ENCODE peak calls at places on chromosomes 2 and 18, in six cellular contexts. One of them, this sample, is unnamed. For H3K27me3, the result is how much of the 10 kb centered on the place peaks cover.

GRCh38 chr2:104858325-104858978 is 4.5 kb downstream of the POU3F3 start:
- DNase-seq in prostate gland: no peak
- DNase-seq in transverse colon: no peak
- DNase-seq in Panc1: no peak
- DNase-seq in brain microvascular endothelial cell: no peak
- DNase-seq in CD8-positive, alpha-beta memory T cell: no peak
- DNase-seq in this sample: no peak

GRCh38 chr2:237998530-237998929 is 31.7 kb downstream of the UBE2F start:
- DNase-seq in prostate gland: no peak
- DNase-seq in transverse colon: no peak
- DNase-seq in Panc1: no peak
- DNase-seq in brain microvascular endothelial cell: peak
- DNase-seq in CD8-positive, alpha-beta memory T cell: no peak
- DNase-seq in this sample: no peak

GRCh38 chr2:239688098-239688497 is 287.3 kb upstream of the HDAC4 start:
- DNase-seq in prostate gland: no peak
- DNase-seq in transverse colon: no peak
- DNase-seq in Panc1: no peak
- DNase-seq in brain microvascular endothelial cell: no peak
- DNase-seq in CD8-positive, alpha-beta memory T cell: no peak
- DNase-seq in this sample: peak

GRCh38 chr2:136013962-136014361 is 28.5 kb upstream of the DARS1 start:
- DNase-seq in prostate gland: no peak
- DNase-seq in transverse colon: no peak
- DNase-seq in Panc1: no peak
- DNase-seq in brain microvascular endothelial cell: no peak
- DNase-seq in CD8-positive, alpha-beta memory T cell: no peak
- DNase-seq in this sample: no peak

GRCh38 chr2:149213764-149214493 is 116.5 kb upstream of the LYPD6 start:
- DNase-seq in prostate gland: no peak
- DNase-seq in transverse colon: no peak
- DNase-seq in Panc1: no peak
- DNase-seq in brain microvascular endothelial cell: no peak
- DNase-seq in CD8-positive, alpha-beta memory T cell: no peak
- DNase-seq in this sample: no peak

GRCh38 chr2:230798769-230799399 is 65.9 kb upstream of the ITM2C start:
- DNase-seq in prostate gland: peak
- DNase-seq in transverse colon: no peak
- DNase-seq in Panc1: no peak
- DNase-seq in brain microvascular endothelial cell: peak
- DNase-seq in CD8-positive, alpha-beta memory T cell: no peak
- DNase-seq in this sample: no peak

GRCh38 chr2:181573140-181573736 is 83.7 kb downstream of the CERKL start:
- DNase-seq in prostate gland: no peak
- DNase-seq in transverse colon: no peak
- DNase-seq in Panc1: no peak
- DNase-seq in brain microvascular endothelial cell: peak
- DNase-seq in CD8-positive, alpha-beta memory T cell: no peak
- DNase-seq in this sample: no peak

GRCh38 chr18:32881009-32881408 is 108.2 kb upstream of the KLHL14 start:
- DNase-seq in prostate gland: no peak
- DNase-seq in transverse colon: no peak
- DNase-seq in Panc1: no peak
- DNase-seq in brain microvascular endothelial cell: no peak
- DNase-seq in CD8-positive, alpha-beta memory T cell: no peak
- DNase-seq in this sample: no peak

GRCh38 chr2:238573916-238574315 is 147.2 kb downstream of the ASB1 start:
- DNase-seq in prostate gland: peak
- DNase-seq in transverse colon: no peak
- DNase-seq in Panc1: no peak
- DNase-seq in brain microvascular endothelial cell: no peak
- DNase-seq in CD8-positive, alpha-beta memory T cell: no peak
- DNase-seq in this sample: no peak

GRCh38 chr2:174376967-174377366 is 18.6 kb upstream of the SCRN3 start:
- DNase-seq in prostate gland: no peak
- DNase-seq in transverse colon: no peak
- DNase-seq in Panc1: no peak
- DNase-seq in brain microvascular endothelial cell: peak
- DNase-seq in CD8-positive, alpha-beta memory T cell: no peak
- DNase-seq in this sample: no peak

GRCh38 chr2:240258685-240259084 is 118.2 kb upstream of the OTOS start:
- DNase-seq in prostate gland: no peak
- DNase-seq in transverse colon: no peak
- DNase-seq in Panc1: no peak
- DNase-seq in brain microvascular endothelial cell: no peak
- DNase-seq in CD8-positive, alpha-beta memory T cell: no peak
- DNase-seq in this sample: no peak

GRCh38 chr2:73232471-73233153 is 427 bp downstream of the PRADC1 start:
- DNase-seq in prostate gland: no peak
- DNase-seq in transverse colon: peak
- DNase-seq in Panc1: no peak
- DNase-seq in brain microvascular endothelial cell: no peak
- DNase-seq in CD8-positive, alpha-beta memory T cell: peak
- DNase-seq in this sample: no peak

DNA sequence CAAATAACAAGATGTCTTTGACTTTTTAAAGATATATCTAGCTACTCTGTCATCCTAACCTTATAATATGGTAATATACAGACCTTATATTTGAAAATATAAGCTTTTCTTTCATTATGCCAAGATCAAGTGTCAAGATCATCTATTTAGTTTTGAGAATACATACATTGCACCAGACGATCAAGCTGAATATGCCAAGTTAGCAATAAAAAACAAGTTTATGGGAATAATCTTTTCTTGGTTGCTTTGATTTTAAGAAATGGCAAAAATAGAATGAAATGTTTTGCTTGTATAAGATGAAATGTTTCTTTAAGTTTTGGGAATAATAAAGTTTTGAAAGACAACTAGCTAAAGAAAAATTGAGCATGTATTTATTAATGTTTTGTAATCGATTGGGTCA is 163.8 kb downstream of the DPP4 start:
- DNase-seq in prostate gland: no peak
- DNase-seq in transverse colon: no peak
- DNase-seq in Panc1: no peak
- DNase-seq in brain microvascular endothelial cell: no peak
- DNase-seq in CD8-positive, alpha-beta memory T cell: no peak
- DNase-seq in this sample: no peak
- H3K27me3 ChIP-seq in prostate gland: under half
- H3K27me3 ChIP-seq in transverse colon: under half
- H3K27me3 ChIP-seq in Panc1: under half
- H3K27me3 ChIP-seq in brain microvascular endothelial cell: under half
- H3K27me3 ChIP-seq in CD8-positive, alpha-beta memory T cell: under half
- H3K27me3 ChIP-seq in this sample: under half

DNA sequence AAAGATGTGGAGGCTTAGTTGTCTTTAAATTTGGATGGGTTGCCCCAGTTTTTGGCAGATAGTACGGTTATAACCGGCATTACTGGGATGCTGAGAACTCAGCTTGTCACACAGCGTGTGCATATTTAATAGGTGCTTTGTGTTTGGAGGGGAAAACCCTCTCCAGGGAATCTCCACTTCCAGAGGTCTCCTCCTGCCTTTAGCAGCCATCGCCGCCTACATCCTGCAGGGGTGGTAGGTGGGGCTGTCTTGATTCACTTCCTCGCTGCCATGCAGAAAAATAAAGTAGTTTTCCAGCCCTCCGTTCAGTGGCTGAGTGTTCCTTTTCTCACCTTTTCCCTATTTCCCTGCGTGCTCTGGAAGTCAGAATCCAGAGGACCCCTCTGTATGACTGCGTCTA is 76.4 kb downstream of the ITGB1BP1 start:
- DNase-seq in prostate gland: no peak
- DNase-seq in transverse colon: no peak
- DNase-seq in Panc1: no peak
- DNase-seq in brain microvascular endothelial cell: no peak
- DNase-seq in CD8-positive, alpha-beta memory T cell: no peak
- DNase-seq in this sample: no peak
- H3K4me3 ChIP-seq in prostate gland: no peak
- H3K4me3 ChIP-seq in transverse colon: no peak
- H3K4me3 ChIP-seq in Panc1: no peak
- H3K4me3 ChIP-seq in brain microvascular endothelial cell: no peak
- H3K4me3 ChIP-seq in CD8-positive, alpha-beta memory T cell: no peak
- H3K4me3 ChIP-seq in this sample: no peak

GRCh38 chr2:100185105-100185504 is 42.7 kb upstream of the AFF3 start:
- DNase-seq in prostate gland: no peak
- DNase-seq in transverse colon: no peak
- DNase-seq in Panc1: no peak
- DNase-seq in brain microvascular endothelial cell: no peak
- DNase-seq in CD8-positive, alpha-beta memory T cell: no peak
- DNase-seq in this sample: no peak

GRCh38 chr2:100185516-100185915 is 43.1 kb upstream of the AFF3 start:
- DNase-seq in prostate gland: no peak
- DNase-seq in transverse colon: no peak
- DNase-seq in Panc1: no peak
- DNase-seq in brain microvascular endothelial cell: no peak
- DNase-seq in CD8-positive, alpha-beta memory T cell: no peak
- DNase-seq in this sample: no peak

GRCh38 chr2:100180503-100180902 is 38.1 kb upstream of the AFF3 start:
- DNase-seq in prostate gland: no peak
- DNase-seq in transverse colon: no peak
- DNase-seq in Panc1: no peak
- DNase-seq in brain microvascular endothelial cell: no peak
- DNase-seq in CD8-positive, alpha-beta memory T cell: no peak
- DNase-seq in this sample: no peak

GRCh38 chr2:100184055-100184737 is 41.8 kb upstream of the AFF3 start:
- DNase-seq in prostate gland: no peak
- DNase-seq in transverse colon: no peak
- DNase-seq in Panc1: no peak
- DNase-seq in brain microvascular endothelial cell: no peak
- DNase-seq in CD8-positive, alpha-beta memory T cell: no peak
- DNase-seq in this sample: no peak

GRCh38 chr2:100182494-100183355 is 40.3 kb upstream of the AFF3 start:
- DNase-seq in prostate gland: no peak
- DNase-seq in transverse colon: no peak
- DNase-seq in Panc1: no peak
- DNase-seq in brain microvascular endothelial cell: no peak
- DNase-seq in CD8-positive, alpha-beta memory T cell: no peak
- DNase-seq in this sample: no peak
- H3K27me3 ChIP-seq in prostate gland: under half
- H3K27me3 ChIP-seq in transverse colon: under half
- H3K27me3 ChIP-seq in Panc1: under half
- H3K27me3 ChIP-seq in brain microvascular endothelial cell: under half
- H3K27me3 ChIP-seq in CD8-positive, alpha-beta memory T cell: under half
- H3K27me3 ChIP-seq in this sample: under half

GRCh38 chr2:3595409-3595808 is 497 bp downstream of the COLEC11 start:
- DNase-seq in prostate gland: no peak
- DNase-seq in transverse colon: no peak
- DNase-seq in Panc1: no peak
- DNase-seq in brain microvascular endothelial cell: no peak
- DNase-seq in CD8-positive, alpha-beta memory T cell: no peak
- DNase-seq in this sample: peak
- H3K4me3 ChIP-seq in prostate gland: no peak
- H3K4me3 ChIP-seq in transverse colon: no peak
- H3K4me3 ChIP-seq in Panc1: no peak
- H3K4me3 ChIP-seq in brain microvascular endothelial cell: no peak
- H3K4me3 ChIP-seq in CD8-positive, alpha-beta memory T cell: no peak
- H3K4me3 ChIP-seq in this sample: peak

DNA sequence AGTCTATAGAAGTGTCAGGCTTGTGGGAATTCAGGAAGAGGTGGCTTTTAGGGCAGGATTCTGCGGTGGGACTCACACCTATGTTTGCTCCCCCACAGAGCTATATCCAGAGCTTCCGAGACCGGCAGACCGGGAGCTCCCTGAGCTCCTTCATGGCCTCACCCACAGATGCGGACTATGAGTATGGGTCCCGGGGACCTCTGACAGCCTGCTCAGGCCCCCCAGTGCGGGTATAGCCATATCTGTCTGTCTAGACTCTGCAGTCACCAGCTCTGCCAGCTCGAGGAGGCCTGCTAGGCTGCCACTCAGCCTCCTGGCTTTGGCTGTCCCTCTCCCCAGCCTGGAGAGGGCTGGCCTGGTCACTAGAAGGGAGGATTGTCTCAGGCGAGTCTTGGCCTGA is 5.8 kb downstream of the TMEM198 start:
- DNase-seq in prostate gland: no peak
- DNase-seq in transverse colon: no peak
- DNase-seq in Panc1: no peak
- DNase-seq in brain microvascular endothelial cell: no peak
- DNase-seq in CD8-positive, alpha-beta memory T cell: no peak
- DNase-seq in this sample: no peak
- H3K27me3 ChIP-seq in prostate gland: under half
- H3K27me3 ChIP-seq in transverse colon: under half
- H3K27me3 ChIP-seq in Panc1: under half
- H3K27me3 ChIP-seq in brain microvascular endothelial cell: under half
- H3K27me3 ChIP-seq in CD8-positive, alpha-beta memory T cell: under half
- H3K27me3 ChIP-seq in this sample: under half

GRCh38 chr18:73118121-73118816 is 250.5 kb upstream of the NETO1 start:
- DNase-seq in prostate gland: no peak
- DNase-seq in transverse colon: no peak
- DNase-seq in Panc1: no peak
- DNase-seq in brain microvascular endothelial cell: no peak
- DNase-seq in CD8-positive, alpha-beta memory T cell: no peak
- DNase-seq in this sample: no peak
- H3K4me3 ChIP-seq in prostate gland: no peak
- H3K4me3 ChIP-seq in transverse colon: no peak
- H3K4me3 ChIP-seq in Panc1: no peak
- H3K4me3 ChIP-seq in brain microvascular endothelial cell: no peak
- H3K4me3 ChIP-seq in CD8-positive, alpha-beta memory T cell: no peak
- H3K4me3 ChIP-seq in this sample: no peak

GRCh38 chr2:232349946-232350635 is 28.5 kb upstream of the ALPP start:
- DNase-seq in prostate gland: no peak
- DNase-seq in transverse colon: no peak
- DNase-seq in Panc1: no peak
- DNase-seq in brain microvascular endothelial cell: no peak
- DNase-seq in CD8-positive, alpha-beta memory T cell: no peak
- DNase-seq in this sample: no peak
- H3K27me3 ChIP-seq in prostate gland: under half
- H3K27me3 ChIP-seq in transverse colon: half or more
- H3K27me3 ChIP-seq in Panc1: under half
- H3K27me3 ChIP-seq in brain microvascular endothelial cell: half or more
- H3K27me3 ChIP-seq in CD8-positive, alpha-beta memory T cell: under half
- H3K27me3 ChIP-seq in this sample: under half

This sample was measured in right atrium auricular region.